ENCODE peak calls at places on chromosomes 7 and 10, in five cellular contexts. S is neural progenitor cell, W is prostate gland, F is heart right ventricle, M is left ventricle myocardium inferior. U is an unnamed sample.
A peak's percentile ranks its signal among the peaks of the same experiment; 100 is the strongest.

GRCh38 chr10:53528974-53529373 is 756.4 kb upstream of the MBL2 start:
- DNase-seq in S (no peak), W (no peak), F (no peak), M (no peak), U (no peak)

GRCh38 chr10:100025528-100026070 is 15.9 kb upstream of the DNMBP start:
- DNase-seq in S (peak; percentile 29), W (no peak), F (no peak), M (no peak), U (peak; percentile 16)

GRCh38 chr10:63343476-63343875 is 122.3 kb downstream of the JMJD1C start:
- DNase-seq in S (no peak), W (no peak), F (no peak), M (no peak), U (no peak)

GRCh38 chr10:75347211-75347610 is 54.4 kb downstream of the ZNF503 start:
- DNase-seq in S (no peak), W (no peak), F (no peak), M (no peak), U (no peak)

GRCh38 chr7:123131140-123131539 is 68.6 kb downstream of the SLC13A1 start:
- DNase-seq in S (no peak), W (no peak), F (no peak), M (no peak), U (no peak)

GRCh38 chr10:78867555-78867939 is 201.2 kb upstream of the ZMIZ1 start:
- DNase-seq in S (no peak), W (no peak), F (no peak), M (no peak), U (no peak)

GRCh38 chr10:61047788-61048560 is 104.0 kb upstream of the RHOBTB1 start:
- DNase-seq in S (no peak), W (no peak), F (no peak), M (no peak), U (no peak)

GRCh38 chr10:59873924-59874323 is 32.4 kb downstream of the CCDC6 start:
- DNase-seq in S (no peak), W (no peak), F (no peak), M (no peak), U (no peak)

GRCh38 chr7:76302299-76303056 is at the start of gene HSPB1:
- DNase-seq in S (peak; percentile 79), W (peak; percentile 95), F (peak; percentile 96), M (peak; percentile 96), U (peak; percentile 84)

GRCh38 chr7:24573554-24574338 is 494 bp downstream of the PALS2 start:
- DNase-seq in S (peak; percentile 83), W (peak; percentile 25), F (peak; percentile 18), M (peak; percentile 42), U (peak; percentile 56)

GRCh38 chr7:140196361-140197217 is 19.8 kb upstream of the KDM7A start:
- DNase-seq in S (no peak), W (no peak), F (no peak), M (no peak), U (no peak)

GRCh38 chr7:55513849-55514248 is 58.5 kb downstream of the VOPP1 start:
- DNase-seq in S (no peak), W (no peak), F (no peak), M (no peak), U (no peak)

GRCh38 chr7:47757946-47758371 is 176.0 kb upstream of the TNS3 start:
- DNase-seq in S (no peak), W (peak; percentile 64), F (no peak), M (peak; percentile 63), U (no peak)

GRCh38 chr7:138226001-138226476 is 149.8 kb downstream of the AKR1D1 start:
- DNase-seq in S (no peak), W (no peak), F (peak; percentile 62), M (no peak), U (peak; percentile 76)

GRCh38 chr10:15796098-15796759 is 64.1 kb downstream of the MINDY3 start:
- DNase-seq in S (no peak), W (no peak), F (no peak), M (no peak), U (no peak)

GRCh38 chr10:35606423-35606822 is 1.3 kb downstream of the GJD4 start:
- DNase-seq in S (no peak), W (no peak), F (no peak), M (no peak), U (no peak)

GRCh38 chr7:113087278-113087998 is 811 bp upstream of the GPR85 start:
- DNase-seq in S (peak; percentile 30), W (no peak), F (no peak), M (no peak), U (peak; percentile 39)

GRCh38 chr10:112851582-112851981 is 98.5 kb upstream of the TCF7L2 start:
- DNase-seq in S (no peak), W (no peak), F (no peak), M (no peak), U (no peak)

GRCh38 chr10:71780161-71780560 is 6.8 kb upstream of the VSIR start:
- DNase-seq in S (no peak), W (no peak), F (no peak), M (no peak), U (no peak)
- H3K27me3 ChIP-seq in S (no peaks in the 10 kb centered on the region), W (no peaks in the 10 kb centered on the region), F (no peaks in the 10 kb centered on the region), M (no peaks in the 10 kb centered on the region), U (no peaks in the 10 kb centered on the region)

DNA sequence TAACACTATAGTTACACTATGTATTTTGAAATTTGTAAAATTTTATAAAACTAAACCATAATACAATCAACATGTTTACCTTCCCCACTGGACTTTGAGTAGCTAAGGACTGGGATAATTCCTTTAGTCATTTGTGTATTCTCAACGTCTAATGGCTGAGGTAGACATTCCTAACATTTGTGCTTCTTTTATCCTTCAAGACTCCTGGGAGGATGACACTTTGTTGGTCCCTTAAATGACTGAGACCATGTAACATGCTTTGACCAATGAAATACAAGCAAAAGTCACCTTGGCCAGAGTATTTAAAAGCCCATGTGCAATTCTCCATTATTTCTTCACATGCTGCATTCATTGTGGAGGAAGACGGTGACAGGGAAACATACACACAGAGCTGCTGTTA is 18.5 kb downstream of the RAPGEF5 start:
- DNase-seq in S (no peak), W (no peak), F (no peak), M (no peak), U (no peak)
- H3K4me1 ChIP-seq in S (peaks cover 5% of the 10 kb centered on the region), W (no peaks in the 10 kb centered on the region), F (no peaks in the 10 kb centered on the region), M (no peaks in the 10 kb centered on the region), U (peaks cover 36% of the 10 kb centered on the region)

DNA sequence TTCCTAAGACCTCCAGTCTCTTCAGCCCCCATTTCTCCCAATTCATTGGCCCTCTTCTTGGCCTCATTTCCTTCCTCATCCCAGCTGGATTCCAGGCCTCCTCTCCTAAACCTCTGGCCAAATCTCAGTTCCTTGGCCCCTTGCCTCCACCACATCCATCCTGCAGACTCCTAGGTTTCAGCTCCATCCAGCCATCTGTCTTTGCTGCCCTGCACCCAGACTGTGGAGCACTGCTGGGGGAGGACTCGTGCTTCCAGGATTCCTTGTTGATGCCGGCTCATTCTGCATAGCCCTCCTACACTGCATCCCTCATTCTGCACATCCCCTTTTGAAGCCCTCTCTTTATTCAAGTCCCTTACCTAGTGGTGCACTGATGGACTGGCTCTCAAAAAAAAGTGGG is 6.8 kb downstream of the PLAC9 start:
- DNase-seq in S (no peak), W (no peak), F (no peak), M (no peak), U (no peak)
- TF ChIP-seq CTCF in S (no peak), W (no peak), F (no peak), M (no peak), U (no peak)

DNA sequence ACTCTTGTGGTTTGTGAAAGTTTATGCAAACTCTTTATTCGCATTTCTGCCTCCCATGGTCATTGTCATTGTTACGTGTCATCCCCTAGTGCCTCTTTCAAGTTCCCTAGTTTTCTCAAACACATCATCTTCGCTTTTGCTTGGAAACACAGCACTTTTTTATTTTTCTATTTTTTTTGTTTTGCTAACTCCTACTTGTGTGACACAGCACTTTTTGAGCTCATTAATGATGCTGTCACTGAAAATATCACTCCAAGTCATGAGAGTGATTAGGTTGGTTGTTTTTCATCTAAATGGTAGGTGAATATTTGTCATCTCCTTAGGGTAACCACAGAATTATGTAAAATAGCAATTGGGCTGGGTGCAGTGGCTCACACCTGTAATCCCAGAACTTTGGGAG is 8.5 kb upstream of the STX1A start:
- DNase-seq in S (no peak), W (no peak), F (no peak), M (no peak), U (no peak)
- H3K27me3 ChIP-seq in S (no peaks in the 10 kb centered on the region), W (no peaks in the 10 kb centered on the region), F (peaks cover 31% of the 10 kb centered on the region), M (peaks cover 29% of the 10 kb centered on the region), U (no peaks in the 10 kb centered on the region)

U was measured in BE2C.